ENCODE peak calls at places on chromosomes 13 and 19, in five cellular contexts. C is transverse colon, A is foreskin keratinocyte, H is psoas muscle, O is OCI-LY7. J is an unnamed sample.

GRCh38 chr13:80516818-80517348 is 176.0 kb upstream of the SPRY2 start:
- DNase-seq in C (no peak), A (no peak), H (no peak), O (no peak), J (no peak)

GRCh38 chr13:75410207-75410606 is 71.8 kb downstream of the TBC1D4 start:
- DNase-seq in C (no peak), A (no peak), H (no peak), O (peak; percentile 93), J (no peak)

GRCh38 chr19:45253396-45254027 is 2.4 kb downstream of the MARK4 start:
- DNase-seq in C (no peak), A (peak; percentile 40), H (no peak), O (no peak), J (no peak)

GRCh38 chr13:41847216-41847615 is 113.7 kb downstream of the VWA8 start:
- DNase-seq in C (no peak), A (no peak), H (no peak), O (no peak), J (no peak)

GRCh38 chr13:29594310-29594709 is 1.2 kb downstream of the SLC7A1 start:
- DNase-seq in C (peak; percentile 60), A (peak; percentile 92), H (no peak), O (peak; percentile 68), J (no peak)

GRCh38 chr19:9565900-9566705 is 18.2 kb downstream of the ZNF121 start:
- DNase-seq in C (no peak), A (peak; percentile 29), H (no peak), O (no peak), J (no peak)

GRCh38 chr13:36822786-36823185 is 3.8 kb downstream of the RFXAP start:
- DNase-seq in C (no peak), A (no peak), H (no peak), O (no peak), J (no peak)

GRCh38 chr13:101202590-101202989 is 213.7 kb downstream of the NALCN start:
- DNase-seq in C (no peak), A (no peak), H (no peak), O (no peak), J (no peak)

GRCh38 chr13:42807236-42807635 is 25.9 kb downstream of the FAM216B start:
- DNase-seq in C (no peak), A (no peak), H (no peak), O (no peak), J (no peak)

GRCh38 chr13:45194081-45194939 is 6.5 kb downstream of the KCTD4 start:
- DNase-seq in C (peak; percentile 23), A (no peak), H (no peak), O (no peak), J (no peak)

GRCh38 chr19:15595069-15595468 is 19.9 kb upstream of the CYP4F8 start:
- DNase-seq in C (no peak), A (peak; percentile 18), H (no peak), O (no peak), J (no peak)

GRCh38 chr19:58554494-58555368 is at the start of gene CHMP2A:
- DNase-seq in C (peak; percentile 99), A (peak; percentile 86), H (peak; percentile 99), O (peak; percentile 96), J (peak; percentile 86)

GRCh38 chr13:30807392-30807791 is 72.0 kb downstream of the ALOX5AP start:
- DNase-seq in C (no peak), A (no peak), H (no peak), O (no peak), J (no peak)

GRCh38 chr13:27026396-27026795 is 145.2 kb downstream of the USP12 start:
- DNase-seq in C (no peak), A (no peak), H (no peak), O (no peak), J (no peak)

GRCh38 chr19:33950141-33950805 is 153.6 kb downstream of the KCTD15 start:
- DNase-seq in C (no peak), A (no peak), H (no peak), O (no peak), J (no peak)

GRCh38 chr13:108961542-108962125 is 332.2 kb downstream of the MYO16 start:
- DNase-seq in C (no peak), A (peak; percentile 51), H (no peak), O (peak; percentile 47), J (peak; percentile 26)

GRCh38 chr19:17304386-17305047 is 1.2 kb upstream of the MRPL34 start:
- DNase-seq in C (no peak), A (no peak), H (no peak), O (no peak), J (no peak)

GRCh38 chr19:17346109-17346671 is 8.8 kb downstream of the GTPBP3 start:
- DNase-seq in C (peak; percentile 82), A (peak; percentile 44), H (peak; percentile 77), O (peak; percentile 75), J (no peak)

GRCh38 chr19:35153701-35154534 is 617 bp upstream of the FXYD5 start:
- DNase-seq in C (peak; percentile 56), A (no peak), H (peak; percentile 44), O (peak; percentile 59), J (no peak)

GRCh38 chr19:49665301-49666119 is at the start of the genes BCL2L12 and IRF3:
- DNase-seq in C (peak; percentile 99), A (peak; percentile 91), H (peak; percentile 98), O (peak; percentile 98), J (peak; percentile 90)

GRCh38 chr19:16628984-16629691 is 1.1 kb upstream of the MED26 start:
- DNase-seq in C (peak; percentile 65), A (no peak), H (no peak), O (peak; percentile 84), J (no peak)

GRCh38 chr13:90238433-90238832 is 1109.1 kb upstream of the MIR17HG start:
- DNase-seq in C (no peak), A (peak; percentile 41), H (no peak), O (no peak), J (peak; percentile 39)

GRCh38 chr19:52722062-52723005 is 12.5 kb downstream of the ZNF611 start:
- DNase-seq in C (no peak), A (peak; percentile 96), H (no peak), O (no peak), J (peak; percentile 8)

GRCh38 chr13:114185182-114185971 is 6.3 kb downstream of the CFAP97D2 start:
- DNase-seq in C (no peak), A (no peak), H (no peak), O (no peak), J (no peak)
- TF ChIP-seq CTCF in C (no peak), A (no peak), H (no peak), O (no peak), J (no peak)

GRCh38 chr13:113905018-113905417 is 41.1 kb upstream of the GAS6 start:
- DNase-seq in C (no peak), A (no peak), H (no peak), O (no peak), J (no peak)

GRCh38 chr13:113903361-113903760 is 39.5 kb upstream of the GAS6 start:
- DNase-seq in C (no peak), A (no peak), H (no peak), O (no peak), J (no peak)

GRCh38 chr13:113902956-113903355 is 39.1 kb upstream of the GAS6 start:
- DNase-seq in C (no peak), A (no peak), H (no peak), O (no peak), J (no peak)

GRCh38 chr13:113903912-113904311 is 40.0 kb upstream of the GAS6 start:
- DNase-seq in C (no peak), A (no peak), H (no peak), O (no peak), J (no peak)

DNA sequence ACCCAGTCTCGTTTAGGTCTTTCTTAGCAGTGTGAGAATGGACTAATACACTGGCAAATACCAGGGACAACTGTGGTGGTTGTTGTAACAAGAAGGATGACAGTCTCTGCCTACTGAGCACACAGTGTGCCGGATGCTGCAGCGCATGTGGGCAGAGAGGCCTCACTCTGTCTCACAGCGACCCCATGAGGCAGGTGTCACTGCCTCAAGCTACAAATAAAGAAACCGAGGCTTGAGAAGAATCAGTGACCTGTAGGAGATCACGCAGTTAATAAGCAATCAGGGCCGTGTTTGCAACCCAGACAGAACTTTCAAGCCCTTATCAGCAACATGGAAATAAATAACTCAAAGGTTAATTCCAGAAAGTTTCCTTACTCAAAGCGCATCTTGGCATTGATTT is 40.5 kb upstream of the GAS6 start:
- DNase-seq in C (peak; percentile 42), A (no peak), H (peak; percentile 53), O (no peak), J (no peak)
- TF ChIP-seq CTCF in C (peak; percentile 46), A (peak; percentile 64), H (peak; percentile 74), O (peak; percentile 32), J (peak; percentile 45)

GRCh38 chr19:55638864-55639359 is 1.9 kb upstream of the ZNF580 start:
- DNase-seq in C (no peak), A (no peak), H (peak; percentile 60), O (peak; percentile 88), J (no peak)
- TF ChIP-seq CTCF in C (peak; percentile 36), A (peak; percentile 60), H (peak; percentile 39), O (peak; percentile 87), J (peak; percentile 47)

GRCh38 chr19:11141937-11142527 is 13.6 kb downstream of the SPC24 start:
- DNase-seq in C (no peak), A (no peak), H (no peak), O (no peak), J (no peak)
- TF ChIP-seq CTCF in C (no peak), A (no peak), H (no peak), O (peak; percentile 23), J (peak; percentile 4)

GRCh38 chr19:51439021-51439465 is 19.2 kb downstream of the SIGLEC8 start:
- DNase-seq in C (no peak), A (no peak), H (no peak), O (peak; percentile 58), J (no peak)
- TF ChIP-seq CTCF in C (peak; percentile 37), A (peak; percentile 42), H (peak; percentile 10), O (peak; percentile 84), J (no peak)

GRCh38 chr19:1901940-1902404 is 3.2 kb upstream of the ADAT3 start:
- DNase-seq in C (peak; percentile 43), A (no peak), H (no peak), O (no peak), J (no peak)

GRCh38 chr19:1893791-1894190 is 8.5 kb upstream of the ABHD17A start:
- DNase-seq in C (no peak), A (no peak), H (no peak), O (no peak), J (no peak)

DNA sequence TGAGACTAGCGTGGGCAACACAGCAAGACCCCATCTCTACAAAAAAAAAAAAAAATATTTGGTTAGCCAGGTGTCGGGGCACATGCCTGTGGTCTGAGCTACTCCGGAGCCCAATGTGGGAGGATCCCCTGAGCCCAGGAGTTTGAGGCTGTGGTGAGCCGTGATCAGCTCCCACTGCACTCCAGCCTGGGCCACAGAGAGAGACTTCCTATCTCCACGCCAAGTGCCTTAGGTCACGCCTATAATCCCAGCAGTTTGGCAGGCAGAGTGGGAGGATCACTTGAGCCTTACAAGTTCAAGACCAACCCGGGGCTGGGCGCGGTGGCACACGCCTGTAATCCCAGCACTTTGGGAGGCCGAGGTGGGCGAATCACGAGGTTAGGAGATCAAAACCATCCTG is 8.7 kb upstream of the ADAT3 start:
- DNase-seq in C (no peak), A (no peak), H (no peak), O (no peak), J (no peak)
- TF ChIP-seq CTCF in C (no peak), A (no peak), H (no peak), O (no peak), J (no peak)

J was measured in astrocyte of the cerebellum.